ENCODE peak calls at places on chromosomes 2 and 18, in four cellular contexts. V is posterior cingulate gyrus, I is GM20000, S is vagina. X is an unnamed sample.

GRCh38 chr2:30216157-30216556 is 15.2 kb upstream of the LBH start:
- DNase-seq in S (no peak), V (no peak), I (no peak), X (no peak)

GRCh38 chr2:217379807-217380206 is 519.9 kb upstream of the TNP1 start:
- DNase-seq in S (no peak), I (no peak), V (no peak), X (no peak)

GRCh38 chr2:47311764-47312503 is 91.0 kb upstream of the MSH2 start:
- DNase-seq in S (no peak), I (no peak), V (no peak), X (no peak)

GRCh38 chr2:71561441-71562267 is 108.3 kb downstream of the DYSF start:
- DNase-seq in S (no peak), V (peak; percentile 30), I (no peak), X (no peak)

GRCh38 chr2:120525056-120526046 is 179.4 kb downstream of the INHBB start:
- DNase-seq in S (no peak), V (peak; percentile 39), I (no peak), X (peak; percentile 21)

GRCh38 chr2:161681043-161681442 is 56.8 kb downstream of the SLC4A10 start:
- DNase-seq in S (no peak), I (no peak), V (no peak), X (peak; percentile 1)

GRCh38 chr18:33755918-33756590 is 178.0 kb downstream of the ASXL3 start:
- DNase-seq in S (no peak), V (no peak), I (no peak), X (peak; percentile 0)

GRCh38 chr2:55454121-55454520 is 34.5 kb upstream of the CCDC88A start:
- DNase-seq in I (no peak), S (no peak), V (no peak), X (no peak)

GRCh38 chr2:33502025-33502424 is 25.6 kb downstream of the RASGRP3 start:
- DNase-seq in S (no peak), I (no peak), V (no peak), X (no peak)

GRCh38 chr2:111694690-111695089 is 189.3 kb downstream of the ANAPC1 start:
- DNase-seq in S (no peak), I (no peak), V (no peak), X (peak; percentile 93)

GRCh38 chr2:28956415-28956826 is 24.7 kb upstream of the TOGARAM2 start:
- DNase-seq in I (peak; percentile 48), S (no peak), V (peak; percentile 76), X (peak; percentile 65)

GRCh38 chr2:231604101-231604684 is 11.5 kb downstream of the TEX44 start:
- DNase-seq in V (peak; percentile 96), I (peak; percentile 76), S (no peak), X (no peak)

GRCh38 chr2:69185807-69186206 is 172.8 kb downstream of the ANTXR1 start:
- DNase-seq in S (no peak), I (no peak), V (no peak), X (peak; percentile 88)

GRCh38 chr2:235518317-235519090 is 24.7 kb downstream of the AGAP1 start:
- DNase-seq in V (no peak), S (no peak), I (no peak), X (peak; percentile 24)

GRCh38 chr2:160125828-160126227 is 63.4 kb upstream of the PLA2R1 start:
- DNase-seq in S (no peak), V (no peak), I (no peak), X (peak; percentile 47)

GRCh38 chr2:235658371-235659174 is 164.7 kb downstream of the AGAP1 start:
- DNase-seq in S (no peak), V (no peak), I (no peak), X (no peak)

GRCh38 chr2:150282821-150283309 is 204.6 kb downstream of the RND3 start:
- DNase-seq in S (no peak), I (no peak), V (no peak), X (peak; percentile 85)

GRCh38 chr18:36186461-36187137 is 698 bp upstream of the MOCOS start:
- DNase-seq in S (no peak), I (no peak), V (no peak), X (peak; percentile 46)

GRCh38 chr2:96531872-96532505 is 4.6 kb upstream of the ARID5A start:
- DNase-seq in V (peak; percentile 91), I (peak; percentile 86), S (peak; percentile 98), X (peak; percentile 100)

GRCh38 chr2:161839931-161840330 is 215.7 kb downstream of the SLC4A10 start:
- DNase-seq in S (no peak), I (no peak), V (no peak), X (no peak)

GRCh38 chr2:235709969-235710879 is 216.4 kb downstream of the AGAP1 start:
- DNase-seq in I (no peak), S (no peak), V (no peak), X (no peak)

GRCh38 chr2:203673933-203674332 is 32.5 kb upstream of the CD28 start:
- DNase-seq in I (peak; percentile 34), V (no peak), S (no peak), X (peak; percentile 50)

GRCh38 chr2:45595724-45596435 is 15.2 kb downstream of the SRBD1 start:
- DNase-seq in S (no peak), V (no peak), I (no peak), X (peak; percentile 92)

GRCh38 chr2:171469176-171469575 is 35.1 kb downstream of the DCAF17 start:
- DNase-seq in V (no peak), S (no peak), I (no peak), X (peak; percentile 83)

GRCh38 chr2:241224068-241224850 is 35.8 kb downstream of the ANO7 start:
- DNase-seq in I (no peak), S (no peak), V (peak; percentile 95), X (peak; percentile 82)

GRCh38 chr2:170249761-170250160 is 71.8 kb downstream of the MYO3B start:
- DNase-seq in I (no peak), S (no peak), V (no peak), X (no peak)

GRCh38 chr2:240992572-240993291 is 5.7 kb upstream of the SNED1 start:
- DNase-seq in I (no peak), V (peak; percentile 90), S (no peak), X (no peak)

GRCh38 chr2:212843409-212844199 is 305.0 kb upstream of the ERBB4 start:
- DNase-seq in V (no peak), I (no peak), S (no peak), X (peak; percentile 91)